ENCODE peak calls at places on chromosomes 16 and 17, in five cellular contexts. D is IMR-90, M is K562, Y is HepG2, P is H1. S is an unnamed sample.

GRCh38 chr16:55146939-55147338 is 177.1 kb upstream of the IRX6 start:
- DNase-seq in D (no peak), M (no peak), Y (no peak), P (no peak), S (no peak)

GRCh38 chr17:77364381-77364911 is 223.7 kb downstream of the SEC14L1 start:
- DNase-seq in D (no peak), M (no peak), Y (no peak), P (no peak), S (no peak)

GRCh38 chr16:15521758-15522509 is 87.5 kb downstream of the BMERB1 start:
- DNase-seq in D (no peak), M (peak), Y (no peak), P (no peak), S (no peak)

GRCh38 chr17:12709063-12709462 is 43.4 kb downstream of the MYOCD start:
- DNase-seq in D (peak), M (no peak), Y (no peak), P (no peak), S (no peak)

GRCh38 chr16:89320717-89321501 is 103.4 kb downstream of the ZNF778 start:
- DNase-seq in D (peak), M (peak), Y (no peak), P (no peak), S (peak)

GRCh38 chr17:33739714-33740113 is 446.6 kb upstream of the ASIC2 start:
- DNase-seq in D (no peak), M (no peak), Y (no peak), P (no peak), S (no peak)

GRCh38 chr17:76529224-76529642 is 8.3 kb downstream of the CYGB start:
- DNase-seq in D (peak), M (peak), Y (no peak), P (no peak), S (no peak)

GRCh38 chr17:74935585-74936469 is at the start of gene OTOP3:
- DNase-seq in D (no peak), M (no peak), Y (no peak), P (no peak), S (no peak)

GRCh38 chr17:57955183-57955952 is at the start of gene CUEDC1:
- DNase-seq in D (peak), M (peak), Y (no peak), P (peak), S (peak)

GRCh38 chr16:66846266-66846665 is 2.1 kb downstream of the CA7 start:
- DNase-seq in D (no peak), M (no peak), Y (no peak), P (no peak), S (no peak)

GRCh38 chr16:19393226-19394074 is 24.2 kb upstream of the TMC5 start:
- DNase-seq in D (peak), M (peak), Y (no peak), P (no peak), S (no peak)

GRCh38 chr16:47858333-47859067 is 297.3 kb downstream of the ABCC12 start:
- DNase-seq in D (no peak), M (no peak), Y (no peak), P (no peak), S (no peak)

GRCh38 chr17:59073972-59074371 is 32.7 kb downstream of the TRIM37 start:
- DNase-seq in D (no peak), M (no peak), Y (no peak), P (no peak), S (no peak)

GRCh38 chr16:72051818-72052217 is 2.5 kb upstream of the HP start:
- DNase-seq in D (no peak), M (no peak), Y (no peak), P (no peak), S (no peak)

GRCh38 chr17:50043290-50044148 is 12.4 kb upstream of the ITGA3 start:
- DNase-seq in D (no peak), M (no peak), Y (no peak), P (no peak), S (no peak)

GRCh38 chr16:68298907-68299515 is 11.7 kb downstream of the SLC7A6OS start:
- DNase-seq in D (peak), M (no peak), Y (peak), P (no peak), S (no peak)

GRCh38 chr16:54242199-54242598 is 44.4 kb downstream of the IRX3 start:
- DNase-seq in D (no peak), M (peak), Y (peak), P (peak), S (no peak)

GRCh38 chr16:85123891-85124635 is 11.8 kb upstream of the CIBAR2 start:
- DNase-seq in D (peak), M (no peak), Y (no peak), P (no peak), S (no peak)

GRCh38 chr16:50884066-50884860 is 142.4 kb downstream of the CYLD start:
- DNase-seq in D (no peak), M (peak), Y (peak), P (peak), S (no peak)

GRCh38 chr16:17476414-17477259 is 5.9 kb upstream of the XYLT1 start:
- DNase-seq in D (peak), M (peak), Y (peak), P (peak), S (peak)

GRCh38 chr17:58357312-58358297 is 5.6 kb upstream of the SUPT4H1 start:
- DNase-seq in D (no peak), M (no peak), Y (no peak), P (no peak), S (no peak)

GRCh38 chr17:72705905-72706395 is 386.5 kb downstream of the SLC39A11 start:
- DNase-seq in D (no peak), M (no peak), Y (no peak), P (no peak), S (no peak)

GRCh38 chr17:49637050-49637449 is 40.8 kb downstream of the SPOP start:
- DNase-seq in D (peak), M (no peak), Y (no peak), P (no peak), S (no peak)

GRCh38 chr17:21462259-21462658 is 86.1 kb downstream of the KCNJ12 start:
- DNase-seq in D (no peak), M (no peak), Y (no peak), P (no peak), S (no peak)

GRCh38 chr17:69228576-69228975 is at the start of gene ABCA10:
- DNase-seq in D (peak), M (no peak), Y (no peak), P (no peak), S (no peak)

GRCh38 chr17:8161289-8162231 is 1.2 kb downstream of the VAMP2 start:
- DNase-seq in D (no peak), M (no peak), Y (no peak), P (no peak), S (no peak)

GRCh38 chr17:48998557-48999440 is 1.6 kb downstream of the IGF2BP1 start:
- DNase-seq in D (peak), M (peak), Y (peak), P (no peak), S (peak)

DNA sequence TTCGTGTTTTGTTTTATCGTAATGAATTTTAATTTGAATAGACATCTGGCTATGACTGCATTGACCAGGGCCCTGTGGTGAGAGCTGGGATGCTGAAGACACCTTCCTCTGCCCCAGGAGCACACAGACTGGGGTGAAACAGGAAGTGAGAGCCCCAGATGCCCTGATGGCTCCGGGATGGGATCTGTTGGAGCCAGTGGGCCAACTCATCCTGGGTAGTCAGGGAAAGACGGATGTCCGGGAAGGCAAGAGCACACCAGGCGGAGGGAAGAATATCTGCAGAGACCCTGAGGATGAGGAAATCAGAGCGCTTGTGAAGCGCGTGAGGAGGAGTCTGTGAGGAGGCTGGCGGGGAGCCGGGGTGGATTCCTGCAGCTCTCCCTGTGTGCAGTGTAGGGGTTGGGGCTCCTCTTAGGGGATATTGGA is 71.5 kb upstream of the LGALS9 start:
- DNase-seq in D (peak), M (no peak), Y (peak), P (no peak), S (no peak)
- TF ChIP-seq MAFK in D (no peak), M (no peak), Y (no peak), P (no peak), S (no peak)

DNA sequence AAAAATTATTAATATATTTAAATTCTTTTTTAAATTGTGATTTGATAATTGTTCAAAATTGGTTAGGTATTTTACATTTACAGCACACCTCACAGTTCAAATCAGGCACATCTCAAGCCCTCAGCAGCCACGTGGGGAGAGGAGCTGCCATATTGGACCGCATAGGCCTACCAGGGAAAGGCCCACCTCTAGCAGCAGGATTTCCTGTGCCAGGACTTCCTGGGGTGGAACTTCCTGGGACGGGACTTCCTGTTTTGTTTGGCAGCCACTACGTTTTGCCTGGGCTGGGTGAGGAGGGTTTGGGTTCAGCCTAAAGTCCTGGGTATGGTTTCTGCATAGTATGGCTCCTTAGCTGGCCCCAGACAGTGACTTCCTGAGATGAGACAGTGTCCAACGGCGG is 298.5 kb upstream of the FOXF1 start:
- DNase-seq in D (no peak), M (peak), Y (no peak), P (no peak), S (no peak)
- TF ChIP-seq MAFK in D (no peak), M (no peak), Y (no peak), P (no peak), S (no peak)

GRCh38 chr17:60745544-60745943 is 67.9 kb downstream of the BCAS3 start:
- DNase-seq in D (no peak), M (no peak), Y (no peak), P (no peak), S (no peak)

GRCh38 chr17:60749708-60750107 is 72.1 kb downstream of the BCAS3 start:
- DNase-seq in D (no peak), M (no peak), Y (no peak), P (no peak), S (no peak)

GRCh38 chr17:60749050-60749449 is 71.4 kb downstream of the BCAS3 start:
- DNase-seq in D (no peak), M (no peak), Y (no peak), P (no peak), S (no peak)

GRCh38 chr17:60748232-60748631 is 70.6 kb downstream of the BCAS3 start:
- DNase-seq in D (no peak), M (no peak), Y (no peak), P (no peak), S (no peak)

GRCh38 chr17:60747069-60747808 is 69.6 kb downstream of the BCAS3 start:
- DNase-seq in D (no peak), M (no peak), Y (no peak), P (no peak), S (no peak)
- TF ChIP-seq MAFK in D (no peak), M (no peak), Y (no peak), P (no peak), S (no peak)

DNA sequence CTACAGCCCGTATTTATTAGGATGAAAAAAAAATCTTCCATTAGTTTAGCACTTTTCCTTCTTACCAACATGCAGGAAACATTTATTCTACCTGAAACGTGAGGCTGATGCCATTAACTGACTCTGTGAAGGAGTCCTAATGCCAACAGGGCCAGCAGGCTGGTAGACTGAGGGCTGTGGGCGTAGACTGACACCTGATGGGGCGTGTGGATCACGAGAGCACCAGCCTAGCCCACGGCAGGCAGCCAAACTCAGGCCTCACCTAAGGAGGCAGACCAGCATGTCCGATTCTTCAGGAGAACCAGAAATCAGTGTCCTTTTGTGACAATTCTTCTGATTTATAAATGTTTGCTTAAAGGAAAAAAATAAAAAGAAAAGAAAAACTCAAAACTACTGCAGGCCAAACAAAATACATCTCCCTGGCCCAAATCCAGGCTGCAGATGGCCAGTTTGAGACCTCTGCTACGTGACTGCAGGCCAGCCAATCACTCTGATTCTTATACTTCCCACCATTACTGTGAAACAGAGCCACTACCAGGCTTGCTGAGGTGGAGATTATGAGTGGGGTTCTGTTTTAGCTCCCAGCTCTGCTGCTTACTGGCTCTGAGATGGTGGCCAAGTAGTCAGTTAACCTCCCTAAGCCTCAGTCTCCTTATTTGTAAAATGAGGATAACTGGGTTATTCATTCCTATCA is 66.5 kb downstream of the GNAO1 start:
- DNase-seq in D (no peak), M (no peak), Y (no peak), P (no peak), S (no peak)
- TF ChIP-seq MAFK in D (no peak), M (no peak), Y (no peak), P (no peak), S (no peak)

GRCh38 chr17:20095366-20096080 is 86.4 kb downstream of the SPECC1 start:
- DNase-seq in D (peak), M (peak), Y (peak), P (no peak), S (peak)
- TF ChIP-seq MAFK in D (no peak), M (no peak), Y (no peak), P (no peak), S (no peak)

GRCh38 chr16:2282866-2283555 is 15.1 kb upstream of the RNPS1 start:
- DNase-seq in D (no peak), M (no peak), Y (no peak), P (no peak), S (no peak)
- TF ChIP-seq MAFK in D (no peak), M (no peak), Y (no peak), P (no peak), S (no peak)

GRCh38 chr17:82859431-82860403 is 19.9 kb upstream of the ZNF750 start:
- DNase-seq in D (peak), M (peak), Y (peak), P (no peak), S (peak)
- TF ChIP-seq MAFK in D (no peak), M (no peak), Y (no peak), P (no peak), S (no peak)

DNA sequence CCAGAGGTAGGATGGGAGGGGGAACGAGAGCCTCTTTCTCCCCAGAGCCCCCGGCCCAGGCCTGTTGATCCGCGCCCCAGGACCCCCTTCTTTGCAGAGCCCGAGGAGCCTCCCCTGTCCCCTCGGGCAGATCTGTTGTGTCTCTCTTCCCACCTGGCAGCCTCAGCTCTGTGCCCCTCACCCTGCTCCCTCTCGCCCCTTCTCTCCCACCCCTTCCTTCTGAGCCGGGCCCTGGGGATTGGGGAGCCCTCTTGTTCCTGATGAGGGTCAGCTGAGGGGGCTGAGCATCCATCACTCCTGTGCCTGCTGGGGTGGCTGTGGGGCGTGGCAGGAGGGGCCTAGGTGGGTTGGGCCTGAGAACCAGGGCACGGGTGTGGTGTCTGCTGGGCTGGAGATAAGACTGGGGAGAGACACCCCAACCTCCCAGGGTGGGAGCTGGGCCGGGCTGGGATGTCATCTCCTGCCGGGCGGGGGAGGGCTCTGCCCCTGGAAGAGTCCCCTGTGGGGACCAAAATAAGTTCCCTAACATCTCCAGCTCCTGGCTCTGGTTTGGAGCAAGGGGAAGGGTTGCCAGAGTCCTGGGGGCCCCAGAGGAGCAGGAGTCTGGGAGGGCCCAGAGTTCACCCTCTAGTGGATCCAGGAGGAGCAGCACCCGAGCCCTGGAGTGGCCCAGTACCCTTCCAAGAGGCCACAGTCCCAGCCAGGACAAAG is 65.4 kb downstream of the MRC2 start:
- DNase-seq in D (no peak), M (peak), Y (peak), P (peak), S (peak)
- TF ChIP-seq MAFK in D (no peak), M (no peak), Y (no peak), P (no peak), S (no peak)

DNA sequence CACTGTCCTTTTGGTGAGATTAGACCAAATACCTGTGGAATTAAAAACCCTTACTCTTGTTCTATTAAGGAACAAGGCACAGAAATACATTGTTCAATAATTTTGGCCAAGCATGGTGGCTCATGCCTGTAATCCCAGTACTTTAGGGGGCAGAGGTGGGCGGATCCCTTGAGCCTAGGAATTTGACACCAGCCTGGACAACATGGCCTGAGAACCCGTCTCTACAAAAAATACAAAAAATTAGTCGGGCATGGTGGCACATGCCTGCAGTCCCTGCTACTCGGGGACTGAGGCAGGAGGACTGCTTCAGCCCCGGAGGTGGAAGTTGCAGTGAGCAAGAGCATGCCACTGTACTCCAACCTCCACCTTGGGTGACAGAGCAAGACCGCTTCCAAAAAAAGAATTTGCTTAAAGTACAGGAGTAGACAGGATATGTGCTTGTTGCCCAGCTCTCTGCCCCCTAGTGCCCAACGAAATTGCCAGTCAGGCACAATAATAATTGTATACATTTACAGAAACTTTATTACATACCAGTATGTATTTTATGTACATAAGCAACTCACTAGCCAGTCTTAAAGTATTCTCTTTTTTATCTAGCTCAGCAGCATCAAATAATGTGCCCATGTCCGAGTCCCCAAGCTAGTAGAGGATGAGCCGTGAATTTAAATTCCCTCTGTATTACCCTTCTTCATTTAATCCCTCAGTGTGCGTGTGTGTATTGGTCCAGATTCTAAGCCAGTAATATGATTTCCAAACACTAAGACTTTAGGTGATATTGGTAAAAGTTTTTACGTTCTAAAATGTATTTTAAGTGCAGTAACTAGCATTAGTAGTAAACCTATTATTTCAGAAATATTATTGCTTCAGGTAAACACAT is 1.4 kb downstream of the THUMPD1 start:
- DNase-seq in D (no peak), M (no peak), Y (peak), P (no peak), S (peak)
- TF ChIP-seq MAFK in D (no peak), M (no peak), Y (peak), P (no peak), S (peak)

DNA sequence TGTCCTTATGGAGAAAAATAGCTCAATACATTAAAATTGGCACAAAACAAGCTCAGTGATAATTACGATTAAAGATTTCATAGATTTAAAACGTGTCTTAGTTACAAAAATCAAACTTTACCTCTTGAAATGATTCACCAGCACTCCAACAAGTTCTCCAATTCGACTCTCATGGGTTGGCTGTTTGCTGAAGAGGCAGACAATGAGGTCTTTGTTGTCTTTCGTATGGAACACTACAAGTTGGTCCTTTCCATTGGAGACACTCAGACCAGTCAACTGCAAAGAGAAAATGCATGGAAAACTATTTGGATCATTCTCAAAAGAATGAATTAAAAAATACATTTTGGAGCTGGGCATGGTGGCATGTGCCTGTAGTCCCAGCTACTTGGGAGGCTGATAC is 118.2 kb downstream of the CDK5R1 start:
- DNase-seq in D (no peak), M (no peak), Y (peak), P (no peak), S (no peak)
- TF ChIP-seq MAFK in D (no peak), M (no peak), Y (no peak), P (no peak), S (no peak)

S was measured in A549.